ENCODE peak calls at places on chromosome 3, in four cellular contexts. O is fibroblast of mammary gland, K is bronchial epithelial cell, W is choroid plexus epithelial cell. A is an unnamed sample.

GRCh38 chr3:11582123-11582968 is 61.4 kb downstream of the VGLL4 start:
- DNase-seq in W (peak; percentile 90), K (peak; percentile 39), O (peak; percentile 88), A (peak; percentile 80)

GRCh38 chr3:139774570-139775302 is 97.0 kb upstream of the NMNAT3 start:
- DNase-seq in K (no peak), W (peak; percentile 90), O (no peak), A (peak; percentile 33)

GRCh38 chr3:24303057-24303754 is 191.4 kb downstream of the THRB start:
- DNase-seq in W (no peak), K (no peak), O (no peak), A (no peak)

GRCh38 chr3:58306662-58307286 is 454 bp downstream of the HTD2 start:
- DNase-seq in K (peak; percentile 47), O (no peak), W (peak; percentile 42), A (peak; percentile 49)

GRCh38 chr3:187955076-187955952 is 198.6 kb upstream of the LPP start:
- DNase-seq in O (peak; percentile 96), W (peak; percentile 99), K (peak; percentile 72), A (peak; percentile 92)

GRCh38 chr3:140995881-140996280 is 54.2 kb downstream of the SLC25A36 start:
- DNase-seq in O (peak; percentile 24), W (peak; percentile 46), K (no peak), A (peak; percentile 17)

GRCh38 chr3:108124337-108125150 is 33.7 kb upstream of the CD47 start:
- DNase-seq in K (no peak), W (no peak), O (no peak), A (no peak)

GRCh38 chr3:108102420-108103039 is 11.7 kb upstream of the CD47 start:
- DNase-seq in K (no peak), O (no peak), W (no peak), A (no peak)

GRCh38 chr3:52879581-52879980 is 17.8 kb downstream of the STIMATE start:
- DNase-seq in O (no peak), W (no peak), K (no peak), A (no peak)

GRCh38 chr3:192869131-192870027 is 48.3 kb downstream of the MB21D2 start:
- DNase-seq in W (no peak), K (peak; percentile 46), O (peak; percentile 75), A (peak; percentile 76)

GRCh38 chr3:104032283-104032682 is 1334.4 kb upstream of the ALCAM start:
- DNase-seq in K (no peak), W (peak; percentile 68), O (no peak), A (no peak)

GRCh38 chr3:136255672-136256406 is 5.7 kb downstream of the PCCB start:
- DNase-seq in O (no peak), K (no peak), W (no peak), A (no peak)

GRCh38 chr3:12753275-12754028 is 5.6 kb downstream of the TMEM40 start:
- DNase-seq in O (no peak), K (peak; percentile 64), W (no peak), A (no peak)

GRCh38 chr3:10929978-10930620 is 62.4 kb upstream of the SLC6A1 start:
- DNase-seq in K (no peak), W (no peak), O (no peak), A (no peak)

GRCh38 chr3:172065534-172065933 is 26.2 kb downstream of the FNDC3B start:
- DNase-seq in O (peak; percentile 89), K (no peak), W (peak; percentile 85), A (peak; percentile 68)

GRCh38 chr3:38604246-38604645 is 45.2 kb downstream of the SCN5A start:
- DNase-seq in O (no peak), W (no peak), K (no peak), A (no peak)

GRCh38 chr3:169354774-169355501 is 308.6 kb downstream of the MECOM start:
- DNase-seq in O (no peak), W (no peak), K (no peak), A (no peak)

GRCh38 chr3:136860541-136860940 is 1.5 kb upstream of the NCK1 start:
- DNase-seq in W (peak; percentile 13), O (peak; percentile 81), K (no peak), A (no peak)

GRCh38 chr3:113161661-113162060 is 49.7 kb upstream of the BOC start:
- DNase-seq in W (no peak), K (no peak), O (peak; percentile 10), A (no peak)

GRCh38 chr3:127307918-127308317 is 20.1 kb upstream of the PRR20G start:
- DNase-seq in K (no peak), W (no peak), O (no peak), A (no peak)

GRCh38 chr3:147406255-147407023 is at the start of gene ZIC4:
- DNase-seq in K (no peak), O (no peak), W (peak; percentile 59), A (no peak)

GRCh38 chr3:194587438-194587931 is 45.7 kb downstream of the TMEM44 start:
- DNase-seq in W (peak; percentile 64), K (no peak), O (peak; percentile 86), A (peak; percentile 94)

GRCh38 chr3:67437789-67438188 is 216.6 kb downstream of the SUCLG2 start:
- DNase-seq in O (no peak), K (no peak), W (no peak), A (no peak)

GRCh38 chr3:114824014-114824413 is 323.1 kb downstream of the ZBTB20 start:
- DNase-seq in W (no peak), K (no peak), O (no peak), A (no peak)

GRCh38 chr3:114830652-114831051 is 316.4 kb downstream of the ZBTB20 start:
- DNase-seq in O (no peak), W (no peak), K (no peak), A (no peak)

GRCh38 chr3:114834175-114834940 is 312.7 kb downstream of the ZBTB20 start:
- DNase-seq in K (no peak), O (no peak), W (no peak), A (no peak)

GRCh38 chr3:114827495-114827894 is 319.6 kb downstream of the ZBTB20 start:
- DNase-seq in K (peak; percentile 62), O (peak; percentile 71), W (peak; percentile 72), A (peak; percentile 75)

GRCh38 chr3:114829786-114830185 is 317.3 kb downstream of the ZBTB20 start:
- DNase-seq in O (no peak), W (no peak), K (no peak), A (no peak)
- H3K4me3 ChIP-seq in O (no peak overlapping the region), W (no peak overlapping the region), K (no peak overlapping the region), A (no peak overlapping the region)

GRCh38 chr3:63922800-63923199 is 10.6 kb upstream of the SCAANT1 start:
- DNase-seq in W (no peak), O (no peak), K (no peak), A (no peak)
- TF ChIP-seq CTCF in W (no peak), O (no peak), K (no peak), A (no peak)

DNA sequence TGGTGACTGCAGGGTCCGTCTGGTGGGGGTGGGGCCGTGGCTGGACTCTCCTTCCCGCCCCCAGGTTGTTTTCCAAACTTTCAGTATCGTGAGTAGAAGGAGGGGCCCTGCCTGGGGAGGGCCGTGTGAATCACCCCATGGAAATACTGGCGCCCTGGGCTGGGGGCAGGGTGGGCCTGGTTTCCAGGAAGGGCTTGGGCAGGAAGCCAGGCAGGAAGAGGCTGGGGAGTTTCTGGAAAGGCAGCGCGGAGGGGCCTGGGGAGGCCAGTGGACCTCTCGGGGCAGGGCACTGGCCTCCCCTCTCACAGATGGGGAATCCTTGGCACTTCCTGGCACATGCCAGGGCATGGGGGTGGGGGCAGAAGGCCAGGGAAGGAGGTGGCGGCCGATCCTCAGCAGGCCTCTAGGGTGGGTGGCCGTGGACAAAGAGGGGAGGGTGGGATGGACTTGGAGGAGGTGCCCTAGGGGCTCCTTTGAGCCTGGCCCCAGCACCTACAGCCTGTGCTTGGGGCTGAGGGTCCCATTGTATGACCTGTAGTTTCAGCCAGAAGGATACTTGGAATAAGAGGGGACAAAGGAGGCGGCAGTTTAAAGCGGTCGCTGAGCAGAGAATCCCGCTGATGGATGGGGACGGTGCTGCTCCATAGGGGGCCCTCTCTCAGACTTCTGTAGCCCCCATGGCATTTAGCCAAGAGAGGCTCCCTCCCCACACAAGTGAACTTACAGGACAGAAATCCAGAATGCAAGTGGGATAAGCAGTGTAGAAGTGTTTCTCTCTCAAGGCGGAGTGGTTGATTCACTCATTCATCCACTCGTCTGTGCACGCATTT is 56.5 kb upstream of the GATA2 start:
- DNase-seq in W (peak; percentile 78), K (peak; percentile 71), O (peak; percentile 75), A (peak; percentile 85)
- H3K4me3 ChIP-seq in W (peak overlapping the region; percentile 2), K (no peak overlapping the region), O (no peak overlapping the region), A (no peak overlapping the region)

GRCh38 chr3:143328459-143328858 is 208.9 kb downstream of the CHST2 start:
- DNase-seq in O (no peak), W (peak; percentile 49), K (no peak), A (no peak)

GRCh38 chr3:143330316-143330868 is 210.8 kb downstream of the CHST2 start:
- DNase-seq in O (peak; percentile 8), W (no peak), K (no peak), A (no peak)

GRCh38 chr3:143326983-143327382 is 207.4 kb downstream of the CHST2 start:
- DNase-seq in K (no peak), O (no peak), W (no peak), A (no peak)

GRCh38 chr3:143329567-143330164 is 210.1 kb downstream of the CHST2 start:
- DNase-seq in W (peak; percentile 62), K (no peak), O (peak; percentile 43), A (no peak)

GRCh38 chr3:143327388-143327787 is 207.8 kb downstream of the CHST2 start:
- DNase-seq in K (peak; percentile 21), W (peak; percentile 41), O (peak; percentile 23), A (peak; percentile 15)
- TF ChIP-seq CTCF in K (no peak), W (peak; percentile 48), O (peak; percentile 24), A (peak; percentile 24)